ENCODE peak calls at places on chromosomes 7 and 10, in five cellular contexts. One of them, this sample, is unnamed.

GRCh38 chr10:35507519-35508109 is 97.5 kb upstream of the GJD4 start:
- DNase-seq in adrenal gland: no peak
- DNase-seq in brain microvascular endothelial cell: no peak
- DNase-seq in tibial nerve: no peak
- DNase-seq in tibial artery: no peak
- DNase-seq in this sample: no peak

GRCh38 chr7:44959956-44960640 is 18.7 kb downstream of the MYO1G start:
- DNase-seq in adrenal gland: no peak
- DNase-seq in brain microvascular endothelial cell: no peak
- DNase-seq in tibial nerve: no peak
- DNase-seq in tibial artery: peak; percentile 44
- DNase-seq in this sample: no peak

GRCh38 chr7:151756076-151756731 is 120.7 kb downstream of the PRKAG2 start:
- DNase-seq in adrenal gland: no peak
- DNase-seq in brain microvascular endothelial cell: peak; percentile 58
- DNase-seq in tibial nerve: no peak
- DNase-seq in tibial artery: no peak
- DNase-seq in this sample: peak; percentile 57

GRCh38 chr10:114648368-114648767 is 9.7 kb downstream of the ABLIM1 start:
- DNase-seq in adrenal gland: peak; percentile 84
- DNase-seq in brain microvascular endothelial cell: peak; percentile 85
- DNase-seq in tibial nerve: no peak
- DNase-seq in tibial artery: no peak
- DNase-seq in this sample: no peak

GRCh38 chr10:49284356-49284755 is 14.6 kb upstream of the C10orf71 start:
- DNase-seq in adrenal gland: no peak
- DNase-seq in brain microvascular endothelial cell: no peak
- DNase-seq in tibial nerve: no peak
- DNase-seq in tibial artery: no peak
- DNase-seq in this sample: peak; percentile 22

GRCh38 chr10:17065273-17065672 is 64.3 kb downstream of the CUBN start:
- DNase-seq in adrenal gland: no peak
- DNase-seq in brain microvascular endothelial cell: no peak
- DNase-seq in tibial nerve: no peak
- DNase-seq in tibial artery: no peak
- DNase-seq in this sample: no peak

GRCh38 chr10:74244097-74244685 is 93.2 kb downstream of the ADK start:
- DNase-seq in adrenal gland: no peak
- DNase-seq in brain microvascular endothelial cell: no peak
- DNase-seq in tibial nerve: peak; percentile 30
- DNase-seq in tibial artery: no peak
- DNase-seq in this sample: no peak

GRCh38 chr7:43735802-43736603 is 6.7 kb upstream of the COA1 start:
- DNase-seq in adrenal gland: no peak
- DNase-seq in brain microvascular endothelial cell: peak; percentile 15
- DNase-seq in tibial nerve: no peak
- DNase-seq in tibial artery: no peak
- DNase-seq in this sample: no peak

GRCh38 chr7:66682350-66683093 is 53.8 kb downstream of the KCTD7 start:
- DNase-seq in adrenal gland: peak; percentile 76
- DNase-seq in brain microvascular endothelial cell: peak; percentile 23
- DNase-seq in tibial nerve: no peak
- DNase-seq in tibial artery: peak; percentile 75
- DNase-seq in this sample: no peak

GRCh38 chr7:151623766-151624165 is 104.1 kb upstream of the RHEB start:
- DNase-seq in adrenal gland: no peak
- DNase-seq in brain microvascular endothelial cell: peak; percentile 43
- DNase-seq in tibial nerve: no peak
- DNase-seq in tibial artery: no peak
- DNase-seq in this sample: no peak

GRCh38 chr7:107943018-107943417 is 52.0 kb downstream of the DLD start:
- DNase-seq in adrenal gland: no peak
- DNase-seq in brain microvascular endothelial cell: no peak
- DNase-seq in tibial nerve: no peak
- DNase-seq in tibial artery: no peak
- DNase-seq in this sample: no peak

GRCh38 chr7:64098-64521 is 128.3 kb upstream of the FAM20C start:
- DNase-seq in adrenal gland: peak; percentile 85
- DNase-seq in brain microvascular endothelial cell: peak; percentile 70
- DNase-seq in tibial nerve: peak; percentile 72
- DNase-seq in tibial artery: peak; percentile 81
- DNase-seq in this sample: peak; percentile 44

GRCh38 chr10:17386021-17386420 is 68.4 kb downstream of the ST8SIA6 start:
- DNase-seq in adrenal gland: no peak
- DNase-seq in brain microvascular endothelial cell: no peak
- DNase-seq in tibial nerve: no peak
- DNase-seq in tibial artery: no peak
- DNase-seq in this sample: no peak

GRCh38 chr10:116444527-116445142 is 17.0 kb downstream of the PNLIPRP3 start:
- DNase-seq in adrenal gland: no peak
- DNase-seq in brain microvascular endothelial cell: peak; percentile 22
- DNase-seq in tibial nerve: peak; percentile 22
- DNase-seq in tibial artery: no peak
- DNase-seq in this sample: no peak

GRCh38 chr10:2278391-2278790 is 541.1 kb upstream of the ADARB2 start:
- DNase-seq in adrenal gland: no peak
- DNase-seq in brain microvascular endothelial cell: no peak
- DNase-seq in tibial nerve: no peak
- DNase-seq in tibial artery: no peak
- DNase-seq in this sample: no peak

GRCh38 chr10:101001225-101002035 is 1.8 kb downstream of the LZTS2 start:
- DNase-seq in adrenal gland: peak; percentile 97
- DNase-seq in brain microvascular endothelial cell: peak; percentile 90
- DNase-seq in tibial nerve: peak; percentile 93
- DNase-seq in tibial artery: peak; percentile 97
- DNase-seq in this sample: peak; percentile 88

GRCh38 chr7:121480058-121480457 is 84.0 kb upstream of the FAM3C start:
- DNase-seq in adrenal gland: no peak
- DNase-seq in brain microvascular endothelial cell: no peak
- DNase-seq in tibial nerve: no peak
- DNase-seq in tibial artery: no peak
- DNase-seq in this sample: no peak

GRCh38 chr10:133318494-133319127 is 9.9 kb downstream of the ZNF511 start:
- DNase-seq in adrenal gland: peak; percentile 83
- DNase-seq in brain microvascular endothelial cell: peak; percentile 43
- DNase-seq in tibial nerve: no peak
- DNase-seq in tibial artery: no peak
- DNase-seq in this sample: peak; percentile 52

GRCh38 chr7:34058791-34059550 is 153.6 kb downstream of the BMPER start:
- DNase-seq in adrenal gland: no peak
- DNase-seq in brain microvascular endothelial cell: no peak
- DNase-seq in tibial nerve: peak; percentile 40
- DNase-seq in tibial artery: no peak
- DNase-seq in this sample: no peak

GRCh38 chr10:34299105-34299611 is 515.9 kb downstream of the PARD3 start:
- DNase-seq in adrenal gland: no peak
- DNase-seq in brain microvascular endothelial cell: peak; percentile 75
- DNase-seq in tibial nerve: no peak
- DNase-seq in tibial artery: no peak
- DNase-seq in this sample: no peak

GRCh38 chr7:151813997-151814396 is 62.9 kb downstream of the PRKAG2 start:
- DNase-seq in adrenal gland: no peak
- DNase-seq in brain microvascular endothelial cell: no peak
- DNase-seq in tibial nerve: no peak
- DNase-seq in tibial artery: no peak
- DNase-seq in this sample: peak; percentile 27

GRCh38 chr10:50927522-50928189 is 42.2 kb upstream of the A1CF start:
- DNase-seq in adrenal gland: no peak
- DNase-seq in brain microvascular endothelial cell: no peak
- DNase-seq in tibial nerve: no peak
- DNase-seq in tibial artery: no peak
- DNase-seq in this sample: no peak

GRCh38 chr7:139777304-139777890 is 401 bp downstream of the HIPK2 start:
- DNase-seq in adrenal gland: no peak
- DNase-seq in brain microvascular endothelial cell: no peak
- DNase-seq in tibial nerve: no peak
- DNase-seq in tibial artery: no peak
- DNase-seq in this sample: peak; percentile 88

GRCh38 chr7:77687100-77687746 is 9.0 kb upstream of the RSBN1L start:
- DNase-seq in adrenal gland: no peak
- DNase-seq in brain microvascular endothelial cell: peak; percentile 13
- DNase-seq in tibial nerve: no peak
- DNase-seq in tibial artery: no peak
- DNase-seq in this sample: no peak

GRCh38 chr7:39621261-39621660 is 2.1 kb upstream of the RALA start:
- DNase-seq in adrenal gland: no peak
- DNase-seq in brain microvascular endothelial cell: peak; percentile 91
- DNase-seq in tibial nerve: no peak
- DNase-seq in tibial artery: no peak
- DNase-seq in this sample: no peak

GRCh38 chr7:116953727-116954442 is 584 bp downstream of the ST7 start:
- DNase-seq in adrenal gland: peak; percentile 80
- DNase-seq in brain microvascular endothelial cell: peak; percentile 79
- DNase-seq in tibial nerve: peak; percentile 47
- DNase-seq in tibial artery: peak; percentile 81
- DNase-seq in this sample: peak; percentile 41

GRCh38 chr7:158811461-158811860 is 17.8 kb downstream of the ESYT2 start:
- DNase-seq in adrenal gland: peak; percentile 81
- DNase-seq in brain microvascular endothelial cell: peak; percentile 65
- DNase-seq in tibial nerve: peak; percentile 54
- DNase-seq in tibial artery: no peak
- DNase-seq in this sample: no peak

GRCh38 chr10:4512557-4513286 is 313.3 kb upstream of the AKR1E2 start:
- DNase-seq in adrenal gland: no peak
- DNase-seq in brain microvascular endothelial cell: peak; percentile 53
- DNase-seq in tibial nerve: peak; percentile 43
- DNase-seq in tibial artery: no peak
- DNase-seq in this sample: peak; percentile 44

GRCh38 chr7:43653466-43653865 is 70.6 kb downstream of the STK17A start:
- DNase-seq in adrenal gland: no peak
- DNase-seq in brain microvascular endothelial cell: no peak
- DNase-seq in tibial nerve: no peak
- DNase-seq in tibial artery: no peak
- DNase-seq in this sample: no peak

GRCh38 chr10:3116508-3117100 is 49.3 kb downstream of the PFKP start:
- DNase-seq in adrenal gland: no peak
- DNase-seq in brain microvascular endothelial cell: no peak
- DNase-seq in tibial nerve: no peak
- DNase-seq in tibial artery: no peak
- DNase-seq in this sample: peak; percentile 24

GRCh38 chr10:20466731-20467130 is 430.4 kb downstream of the NEBL start:
- DNase-seq in adrenal gland: no peak
- DNase-seq in brain microvascular endothelial cell: peak; percentile 54
- DNase-seq in tibial nerve: no peak
- DNase-seq in tibial artery: no peak
- DNase-seq in this sample: no peak

GRCh38 chr7:92785923-92786322 is 50.5 kb downstream of the CDK6 start:
- DNase-seq in adrenal gland: no peak
- DNase-seq in brain microvascular endothelial cell: peak; percentile 56
- DNase-seq in tibial nerve: no peak
- DNase-seq in tibial artery: no peak
- DNase-seq in this sample: no peak
- H3K27ac ChIP-seq in adrenal gland: no peak overlapping the region
- H3K27ac ChIP-seq in brain microvascular endothelial cell: peak overlapping the region; percentile 38
- H3K27ac ChIP-seq in tibial nerve: peak overlapping the region; percentile 35
- H3K27ac ChIP-seq in tibial artery: peak overlapping the region; percentile 47
- H3K27ac ChIP-seq in this sample: peak overlapping the region; percentile 39

GRCh38 chr10:110711382-110711781 is 67.2 kb downstream of the RBM20 start:
- DNase-seq in adrenal gland: no peak
- DNase-seq in brain microvascular endothelial cell: no peak
- DNase-seq in tibial nerve: no peak
- DNase-seq in tibial artery: no peak
- DNase-seq in this sample: no peak
- H3K4me3 ChIP-seq in adrenal gland: no peak overlapping the region
- H3K4me3 ChIP-seq in brain microvascular endothelial cell: no peak overlapping the region
- H3K4me3 ChIP-seq in tibial nerve: no peak overlapping the region
- H3K4me3 ChIP-seq in tibial artery: no peak overlapping the region
- H3K4me3 ChIP-seq in this sample: no peak overlapping the region

GRCh38 chr10:90088008-90088322 is 386.6 kb downstream of the KIF20B start:
- DNase-seq in adrenal gland: no peak
- DNase-seq in brain microvascular endothelial cell: no peak
- DNase-seq in tibial nerve: no peak
- DNase-seq in tibial artery: no peak
- DNase-seq in this sample: no peak

GRCh38 chr10:90089724-90090123 is 388.3 kb downstream of the KIF20B start:
- DNase-seq in adrenal gland: no peak
- DNase-seq in brain microvascular endothelial cell: no peak
- DNase-seq in tibial nerve: no peak
- DNase-seq in tibial artery: no peak
- DNase-seq in this sample: no peak

DNA sequence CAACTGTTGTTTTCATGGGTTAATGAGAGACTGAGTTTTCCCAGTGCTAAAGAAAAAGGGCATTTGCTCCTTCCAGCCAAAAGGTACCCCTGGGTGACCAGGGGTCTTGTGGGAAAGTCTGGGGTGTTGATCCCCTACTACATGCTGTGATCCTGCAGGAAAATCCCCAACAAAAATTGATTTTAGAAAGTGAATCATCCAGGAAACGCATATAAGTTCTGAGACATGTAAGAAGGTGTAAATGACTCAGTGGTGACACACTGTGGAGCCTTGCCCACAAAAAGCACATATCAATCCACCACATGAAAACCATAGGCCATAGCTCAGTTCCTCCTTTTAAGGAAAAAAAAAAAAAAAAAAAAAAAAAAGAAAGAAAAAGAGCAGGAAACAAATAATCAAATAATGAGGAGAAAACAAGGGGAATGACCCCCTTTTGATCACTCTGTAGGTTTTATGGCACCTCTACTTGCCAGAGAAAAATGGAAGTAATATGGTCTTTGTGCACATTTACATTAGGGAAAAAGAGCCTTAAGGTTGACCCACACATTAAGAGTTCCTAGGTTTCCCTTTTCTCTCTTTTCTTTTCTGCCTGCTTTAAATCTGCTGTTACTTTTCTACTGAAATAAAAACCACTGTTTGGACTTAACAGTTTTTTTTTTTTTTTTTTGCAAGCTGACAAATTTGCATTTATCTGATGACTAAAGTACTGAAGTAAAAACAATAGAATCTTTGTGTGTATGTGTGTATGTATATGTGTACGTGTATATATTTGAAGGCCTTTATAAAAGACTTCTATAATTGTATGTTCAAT is 386.0 kb downstream of the KIF20B start:
- DNase-seq in adrenal gland: no peak
- DNase-seq in brain microvascular endothelial cell: peak; percentile 53
- DNase-seq in tibial nerve: no peak
- DNase-seq in tibial artery: no peak
- DNase-seq in this sample: no peak
- TF ChIP-seq CTCF in adrenal gland: no peak
- TF ChIP-seq CTCF in brain microvascular endothelial cell: no peak
- TF ChIP-seq CTCF in tibial nerve: no peak
- TF ChIP-seq CTCF in tibial artery: no peak
- TF ChIP-seq CTCF in this sample: no peak

DNA sequence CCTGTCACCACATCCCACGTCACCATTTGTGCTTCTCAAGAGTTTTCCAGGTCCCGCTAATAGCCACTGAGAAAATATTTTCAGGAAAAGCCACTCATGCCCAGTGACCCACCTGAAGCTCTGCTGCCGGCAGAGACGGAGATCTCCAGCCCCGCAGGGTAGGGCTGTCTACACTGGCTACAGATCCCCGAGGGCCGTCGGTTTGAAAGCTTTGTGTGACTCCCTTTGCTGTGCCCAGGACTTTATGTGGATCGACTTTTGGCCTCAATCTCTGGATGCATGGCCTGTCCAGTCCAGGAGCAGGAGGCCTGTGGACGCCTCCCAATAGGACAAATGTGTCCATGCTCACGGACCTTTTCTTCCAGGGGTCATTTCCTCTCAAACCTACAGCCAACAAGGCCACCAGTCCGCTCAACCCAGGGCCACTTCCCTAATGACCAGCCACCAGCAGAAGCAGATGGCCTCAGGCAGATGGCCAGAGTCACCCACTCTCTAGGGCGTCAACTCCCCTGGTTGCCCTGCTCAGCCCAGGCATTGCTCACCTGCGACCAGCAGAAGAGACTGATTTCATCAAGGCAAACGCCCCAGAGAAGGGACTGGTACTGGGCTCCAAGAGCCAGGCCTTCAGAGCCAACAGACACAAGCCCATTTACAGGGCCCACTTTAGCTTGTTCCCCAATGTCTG is 76.4 kb downstream of the OAT start:
- DNase-seq in adrenal gland: no peak
- DNase-seq in brain microvascular endothelial cell: no peak
- DNase-seq in tibial nerve: no peak
- DNase-seq in tibial artery: peak; percentile 52
- DNase-seq in this sample: no peak
- H3K27ac ChIP-seq in adrenal gland: no peak overlapping the region
- H3K27ac ChIP-seq in brain microvascular endothelial cell: no peak overlapping the region
- H3K27ac ChIP-seq in tibial nerve: no peak overlapping the region
- H3K27ac ChIP-seq in tibial artery: no peak overlapping the region
- H3K27ac ChIP-seq in this sample: no peak overlapping the region